ENCODE peak calls at places on chromosomes 11 and 22, in six cellular contexts. P is lower leg skin, A is HepG2, K is breast epithelium, L is fibroblast of the aortic adventitia, R is A549. Q is an unnamed sample.
A peak's percentile ranks its signal among the peaks of the same experiment; 100 is the strongest.

GRCh38 chr11:76564400-76564799 is 106.1 kb downstream of the LRRC32 start:
- DNase-seq in P (no peak), A (no peak), K (no peak), L (no peak), R (no peak), Q (no peak)

GRCh38 chr22:36201630-36202312 is at the start of gene APOL4:
- DNase-seq in P (peak; percentile 55), A (no peak), K (peak; percentile 72), L (peak; percentile 79), R (no peak), Q (peak; percentile 75)

GRCh38 chr11:64884019-64884418 is 5.6 kb upstream of the EHD1 start:
- DNase-seq in P (no peak), A (no peak), K (no peak), L (no peak), R (no peak), Q (no peak)

GRCh38 chr11:113006916-113007445 is 45.8 kb downstream of the NCAM1 start:
- DNase-seq in P (no peak), A (no peak), K (no peak), L (no peak), R (no peak), Q (no peak)

GRCh38 chr11:65524747-65525658 is at the start of gene SCYL1:
- DNase-seq in P (peak; percentile 66), A (no peak), K (peak; percentile 82), L (peak; percentile 83), R (peak; percentile 53), Q (peak; percentile 86)

GRCh38 chr11:44875056-44875455 is 75.6 kb downstream of the TP53I11 start:
- DNase-seq in P (no peak), A (no peak), K (no peak), L (no peak), R (no peak), Q (no peak)

GRCh38 chr11:61075891-61076290 is 26.4 kb upstream of the CD5 start:
- DNase-seq in P (no peak), A (peak; percentile 34), K (no peak), L (peak; percentile 72), R (no peak), Q (no peak)

GRCh38 chr11:96102664-96103068 is 178.8 kb upstream of the MTMR2 start:
- DNase-seq in P (no peak), A (no peak), K (no peak), L (peak; percentile 85), R (no peak), Q (no peak)

GRCh38 chr11:110565344-110565684 is 135.6 kb downstream of the FDX1 start:
- DNase-seq in P (no peak), A (peak; percentile 18), K (no peak), L (peak; percentile 44), R (no peak), Q (no peak)

GRCh38 chr22:43217285-43218030 is 30.5 kb upstream of the TTLL12 start:
- DNase-seq in P (no peak), A (no peak), K (no peak), L (no peak), R (no peak), Q (no peak)

GRCh38 chr11:130816516-130816915 is 99.8 kb downstream of the SNX19 start:
- DNase-seq in P (no peak), A (no peak), K (no peak), L (no peak), R (no peak), Q (no peak)

GRCh38 chr22:17152971-17153370 is 6.1 kb downstream of the HDHD5 start:
- DNase-seq in P (no peak), A (no peak), K (no peak), L (no peak), R (no peak), Q (no peak)

GRCh38 chr22:24595228-24595627 is 2.4 kb upstream of the LRRC75B start:
- DNase-seq in P (no peak), A (no peak), K (no peak), L (no peak), R (no peak), Q (no peak)

GRCh38 chr11:65041206-65042035 is at the start of gene SAC3D1:
- DNase-seq in P (no peak), A (no peak), K (no peak), L (peak; percentile 34), R (peak; percentile 55), Q (no peak)

GRCh38 chr11:41446107-41446506 is 13.3 kb downstream of the LRRC4C start:
- DNase-seq in P (no peak), A (no peak), K (no peak), L (no peak), R (no peak), Q (no peak)

GRCh38 chr11:46210133-46210636 is 67.3 kb upstream of the CREB3L1 start:
- DNase-seq in P (no peak), A (peak; percentile 27), K (no peak), L (peak; percentile 78), R (peak; percentile 25), Q (no peak)

GRCh38 chr11:118180300-118180703 is 3.9 kb upstream of the SCN2B start:
- DNase-seq in P (peak; percentile 53), A (peak; percentile 59), K (no peak), L (peak; percentile 18), R (no peak), Q (peak; percentile 70)

GRCh38 chr11:95764267-95764898 is 25.2 kb downstream of the FAM76B start:
- DNase-seq in P (no peak), A (peak; percentile 47), K (no peak), L (peak; percentile 84), R (peak; percentile 13), Q (no peak)

GRCh38 chr22:21942407-21942895 is 10.2 kb downstream of the PPM1F start:
- DNase-seq in P (peak; percentile 83), A (no peak), K (peak; percentile 65), L (peak; percentile 92), R (peak; percentile 31), Q (peak; percentile 79)

GRCh38 chr22:37253164-37253660 is 9.1 kb upstream of the RAC2 start:
- DNase-seq in P (no peak), A (no peak), K (no peak), L (no peak), R (no peak), Q (no peak)

GRCh38 chr22:17917490-17917983 is 106.8 kb downstream of the MICAL3 start:
- DNase-seq in P (no peak), A (no peak), K (no peak), L (no peak), R (no peak), Q (no peak)

GRCh38 chr22:30822216-30823014 is 127.7 kb downstream of the OSBP2 start:
- DNase-seq in P (no peak), A (no peak), K (no peak), L (no peak), R (no peak), Q (no peak)

GRCh38 chr11:126079640-126080205 is 17.1 kb upstream of the CDON start:
- DNase-seq in P (no peak), A (peak; percentile 63), K (no peak), L (no peak), R (no peak), Q (no peak)
- TF ChIP-seq CTCF in P (no peak), A (peak; percentile 51), K (no peak), L (no peak), R (no peak), Q (no peak)

GRCh38 chr11:120756931-120757330 is 245.4 kb downstream of the GRIK4 start:
- DNase-seq in P (no peak), A (peak; percentile 14), K (no peak), L (no peak), R (no peak), Q (no peak)
- TF ChIP-seq CTCF in P (no peak), A (peak; percentile 58), K (no peak), L (no peak), R (no peak), Q (no peak)

DNA sequence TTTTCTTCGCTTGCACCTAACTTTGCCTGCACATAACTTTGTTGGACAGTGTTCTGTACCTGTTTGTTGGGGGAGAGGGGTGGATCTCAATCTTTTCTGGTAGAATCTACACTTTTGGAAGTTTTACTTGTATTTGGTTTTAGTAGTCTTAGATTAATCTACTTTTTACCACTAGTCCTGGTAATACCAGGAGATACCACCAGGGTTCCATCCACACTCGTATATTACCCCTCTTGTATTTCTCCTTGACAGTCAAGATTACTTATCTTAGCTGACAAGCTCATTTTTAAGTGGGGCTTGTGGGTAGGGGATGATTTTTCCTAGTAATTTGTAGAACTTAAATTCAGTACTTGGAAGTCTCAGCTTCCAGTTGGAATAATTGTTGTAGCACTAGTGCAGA is 37.3 kb upstream of the TECTA start:
- DNase-seq in P (no peak), A (peak; percentile 10), K (no peak), L (no peak), R (peak; percentile 0), Q (no peak)
- TF ChIP-seq CTCF in P (no peak), A (no peak), K (peak; percentile 15), L (peak; percentile 48), R (no peak), Q (no peak)

GRCh38 chr22:32430352-32430751 is 18.3 kb upstream of the RTCB start:
- DNase-seq in P (no peak), A (no peak), K (no peak), L (no peak), R (no peak), Q (no peak)
- TF ChIP-seq CTCF in P (no peak), A (no peak), K (no peak), L (no peak), R (no peak), Q (no peak)

GRCh38 chr11:405323-405975 is 9.3 kb downstream of the SIGIRR start:
- DNase-seq in P (no peak), A (no peak), K (no peak), L (peak; percentile 71), R (no peak), Q (no peak)

GRCh38 chr11:404551-405264 is 10.1 kb downstream of the SIGIRR start:
- DNase-seq in P (no peak), A (no peak), K (no peak), L (no peak), R (no peak), Q (no peak)

GRCh38 chr11:406796-407650 is 7.8 kb downstream of the SIGIRR start:
- DNase-seq in P (peak; percentile 77), A (no peak), K (no peak), L (peak; percentile 77), R (peak; percentile 63), Q (peak; percentile 74)

GRCh38 chr11:407651-408080 is 7.1 kb downstream of the SIGIRR start:
- DNase-seq in P (no peak), A (no peak), K (no peak), L (no peak), R (no peak), Q (no peak)

DNA sequence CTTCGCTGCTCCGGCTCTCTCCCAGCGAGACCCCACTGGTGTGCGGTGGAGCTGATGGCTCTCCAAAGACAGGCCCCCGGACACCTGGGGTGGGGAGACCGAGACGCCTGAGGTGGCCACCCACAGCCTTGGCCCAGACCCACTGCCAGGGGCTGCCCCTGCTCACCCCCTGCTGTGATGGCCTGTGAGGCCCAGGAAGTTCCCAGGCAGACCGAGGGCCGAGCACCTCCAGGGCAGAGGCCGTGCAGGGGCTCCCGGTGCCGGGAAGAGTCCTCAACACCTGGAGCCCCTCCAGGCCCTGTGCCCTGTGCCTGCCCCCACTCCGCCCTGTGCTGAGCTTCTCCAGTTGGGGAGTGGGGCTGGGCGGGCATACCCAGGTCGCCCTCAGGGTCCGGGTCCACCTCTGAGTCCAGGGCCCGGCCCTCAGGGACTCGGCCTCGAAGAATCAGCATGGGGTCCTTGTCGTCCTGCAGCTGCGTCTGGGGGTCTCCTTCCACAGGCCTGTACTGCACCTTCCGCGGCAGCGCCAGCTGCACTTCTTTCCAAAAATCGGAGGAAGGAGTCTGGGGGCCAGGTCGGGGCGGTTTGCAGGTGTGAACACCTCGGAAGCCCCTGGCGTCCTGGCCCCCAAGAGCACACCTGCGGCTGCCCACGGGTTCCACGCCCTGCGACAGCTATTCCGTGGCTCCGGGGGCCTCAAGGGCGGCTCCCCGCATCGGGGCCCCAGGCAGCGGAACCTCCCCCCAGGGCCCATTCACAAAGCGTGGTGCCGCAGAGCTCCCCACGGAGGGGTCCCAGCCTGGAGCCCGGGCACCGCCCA is 8.6 kb downstream of the SIGIRR start:
- DNase-seq in P (no peak), A (no peak), K (no peak), L (no peak), R (no peak), Q (no peak)
- TF ChIP-seq CTCF in P (no peak), A (no peak), K (no peak), L (no peak), R (peak; percentile 1), Q (no peak)